ENCODE peak calls at places on chromosomes 16 and 17, in ten cellular contexts. One of them, this sample, is unnamed.

GRCh38 chr17:83061586-83061985 is 17.8 kb upstream of the METRNL start:
- DNase-seq in effector memory CD4-positive, alpha-beta T cell: no peak
- DNase-seq in NCI-H1092: no peak
- DNase-seq in GM23248: no peak
- DNase-seq in ELR: no peak
- DNase-seq in astrocyte: no peak
- DNase-seq in MCF 10A: no peak
- DNase-seq in T follicular helper cell: no peak
- DNase-seq in ACHN: no peak
- DNase-seq in HepG2: no peak
- DNase-seq in this sample: no peak

GRCh38 chr16:31072540-31073072 is 1.4 kb downstream of the ZNF668 start:
- DNase-seq in effector memory CD4-positive, alpha-beta T cell: no peak
- DNase-seq in NCI-H1092: no peak
- DNase-seq in ACHN: peak; percentile 35
- DNase-seq in ELR: peak; percentile 65
- DNase-seq in T follicular helper cell: no peak
- DNase-seq in MCF 10A: peak; percentile 17
- DNase-seq in astrocyte: peak; percentile 42
- DNase-seq in GM23248: peak; percentile 72
- DNase-seq in HepG2: peak; percentile 27
- DNase-seq in this sample: no peak

GRCh38 chr17:50034504-50035364 is 21.2 kb upstream of the ITGA3 start:
- DNase-seq in MCF 10A: no peak
- DNase-seq in ELR: no peak
- DNase-seq in effector memory CD4-positive, alpha-beta T cell: no peak
- DNase-seq in GM23248: no peak
- DNase-seq in T follicular helper cell: no peak
- DNase-seq in NCI-H1092: no peak
- DNase-seq in astrocyte: no peak
- DNase-seq in ACHN: no peak
- DNase-seq in HepG2: no peak
- DNase-seq in this sample: no peak

GRCh38 chr16:1395444-1396074 is 18.9 kb downstream of the UNKL start:
- DNase-seq in NCI-H1092: no peak
- DNase-seq in MCF 10A: no peak
- DNase-seq in astrocyte: no peak
- DNase-seq in HepG2: no peak
- DNase-seq in ELR: no peak
- DNase-seq in ACHN: no peak
- DNase-seq in GM23248: no peak
- DNase-seq in effector memory CD4-positive, alpha-beta T cell: no peak
- DNase-seq in T follicular helper cell: no peak
- DNase-seq in this sample: no peak

GRCh38 chr16:81366316-81366932 is 51.7 kb downstream of the GAN start:
- DNase-seq in effector memory CD4-positive, alpha-beta T cell: no peak
- DNase-seq in MCF 10A: peak; percentile 60
- DNase-seq in NCI-H1092: no peak
- DNase-seq in GM23248: peak; percentile 70
- DNase-seq in ELR: peak; percentile 75
- DNase-seq in ACHN: peak; percentile 60
- DNase-seq in astrocyte: peak; percentile 12
- DNase-seq in T follicular helper cell: no peak
- DNase-seq in HepG2: peak; percentile 38
- DNase-seq in this sample: peak; percentile 43

GRCh38 chr16:52603015-52603414 is 56.1 kb upstream of the TOX3 start:
- DNase-seq in MCF 10A: no peak
- DNase-seq in NCI-H1092: no peak
- DNase-seq in T follicular helper cell: no peak
- DNase-seq in effector memory CD4-positive, alpha-beta T cell: no peak
- DNase-seq in ELR: no peak
- DNase-seq in ACHN: no peak
- DNase-seq in astrocyte: no peak
- DNase-seq in GM23248: no peak
- DNase-seq in HepG2: no peak
- DNase-seq in this sample: no peak

GRCh38 chr17:14268264-14268663 is 31.6 kb upstream of the CDRT15 start:
- DNase-seq in MCF 10A: peak; percentile 4
- DNase-seq in HepG2: peak; percentile 50
- DNase-seq in NCI-H1092: no peak
- DNase-seq in ACHN: peak; percentile 22
- DNase-seq in GM23248: no peak
- DNase-seq in ELR: no peak
- DNase-seq in effector memory CD4-positive, alpha-beta T cell: no peak
- DNase-seq in T follicular helper cell: no peak
- DNase-seq in astrocyte: no peak
- DNase-seq in this sample: no peak

GRCh38 chr16:12458591-12459400 is 344.9 kb downstream of the CPPED1 start:
- DNase-seq in MCF 10A: no peak
- DNase-seq in GM23248: no peak
- DNase-seq in T follicular helper cell: no peak
- DNase-seq in ELR: no peak
- DNase-seq in ACHN: no peak
- DNase-seq in astrocyte: no peak
- DNase-seq in effector memory CD4-positive, alpha-beta T cell: no peak
- DNase-seq in NCI-H1092: no peak
- DNase-seq in HepG2: no peak
- DNase-seq in this sample: no peak

GRCh38 chr17:57785032-57785431 is 39.9 kb upstream of the CCDC182 start:
- DNase-seq in ACHN: no peak
- DNase-seq in GM23248: no peak
- DNase-seq in NCI-H1092: no peak
- DNase-seq in T follicular helper cell: no peak
- DNase-seq in HepG2: no peak
- DNase-seq in MCF 10A: no peak
- DNase-seq in effector memory CD4-positive, alpha-beta T cell: no peak
- DNase-seq in astrocyte: no peak
- DNase-seq in ELR: no peak
- DNase-seq in this sample: no peak

GRCh38 chr17:70855401-70856054 is 686.2 kb downstream of the KCNJ2 start:
- DNase-seq in MCF 10A: peak; percentile 12
- DNase-seq in HepG2: no peak
- DNase-seq in GM23248: peak; percentile 1
- DNase-seq in NCI-H1092: peak; percentile 71
- DNase-seq in T follicular helper cell: no peak
- DNase-seq in ELR: peak; percentile 50
- DNase-seq in astrocyte: peak; percentile 68
- DNase-seq in effector memory CD4-positive, alpha-beta T cell: no peak
- DNase-seq in ACHN: no peak
- DNase-seq in this sample: peak; percentile 67

GRCh38 chr17:57940653-57941329 is 14.4 kb downstream of the CUEDC1 start:
- DNase-seq in ACHN: peak; percentile 55
- DNase-seq in T follicular helper cell: no peak
- DNase-seq in NCI-H1092: no peak
- DNase-seq in astrocyte: no peak
- DNase-seq in effector memory CD4-positive, alpha-beta T cell: no peak
- DNase-seq in MCF 10A: peak; percentile 42
- DNase-seq in ELR: no peak
- DNase-seq in HepG2: no peak
- DNase-seq in GM23248: no peak
- DNase-seq in this sample: no peak

GRCh38 chr17:78355701-78356100 is 4.2 kb downstream of the SOCS3 start:
- DNase-seq in NCI-H1092: no peak
- DNase-seq in MCF 10A: no peak
- DNase-seq in HepG2: no peak
- DNase-seq in effector memory CD4-positive, alpha-beta T cell: no peak
- DNase-seq in ACHN: no peak
- DNase-seq in ELR: no peak
- DNase-seq in T follicular helper cell: no peak
- DNase-seq in astrocyte: no peak
- DNase-seq in GM23248: no peak
- DNase-seq in this sample: no peak

GRCh38 chr16:25966172-25967097 is 274.7 kb downstream of the HS3ST4 start:
- DNase-seq in ACHN: no peak
- DNase-seq in HepG2: no peak
- DNase-seq in NCI-H1092: no peak
- DNase-seq in T follicular helper cell: no peak
- DNase-seq in MCF 10A: no peak
- DNase-seq in effector memory CD4-positive, alpha-beta T cell: no peak
- DNase-seq in GM23248: no peak
- DNase-seq in ELR: no peak
- DNase-seq in astrocyte: no peak
- DNase-seq in this sample: no peak

GRCh38 chr17:5699789-5700188 is 115.5 kb upstream of the NLRP1 start:
- DNase-seq in ELR: no peak
- DNase-seq in MCF 10A: no peak
- DNase-seq in NCI-H1092: no peak
- DNase-seq in astrocyte: no peak
- DNase-seq in effector memory CD4-positive, alpha-beta T cell: no peak
- DNase-seq in HepG2: no peak
- DNase-seq in T follicular helper cell: no peak
- DNase-seq in ACHN: no peak
- DNase-seq in GM23248: no peak
- DNase-seq in this sample: no peak

GRCh38 chr16:85027968-85028637 is 508 bp downstream of the KIAA0513 start:
- DNase-seq in MCF 10A: no peak
- DNase-seq in HepG2: no peak
- DNase-seq in ACHN: no peak
- DNase-seq in NCI-H1092: no peak
- DNase-seq in GM23248: peak; percentile 39
- DNase-seq in T follicular helper cell: peak; percentile 16
- DNase-seq in astrocyte: no peak
- DNase-seq in effector memory CD4-positive, alpha-beta T cell: peak; percentile 2
- DNase-seq in ELR: peak; percentile 30
- DNase-seq in this sample: no peak

GRCh38 chr16:66226762-66227161 is 139.7 kb upstream of the CDH5 start:
- DNase-seq in astrocyte: no peak
- DNase-seq in MCF 10A: no peak
- DNase-seq in ACHN: no peak
- DNase-seq in ELR: no peak
- DNase-seq in effector memory CD4-positive, alpha-beta T cell: no peak
- DNase-seq in NCI-H1092: no peak
- DNase-seq in T follicular helper cell: no peak
- DNase-seq in HepG2: no peak
- DNase-seq in GM23248: no peak
- DNase-seq in this sample: no peak

GRCh38 chr16:85571813-85572619 is 41.1 kb upstream of the GSE1 start:
- DNase-seq in GM23248: no peak
- DNase-seq in NCI-H1092: no peak
- DNase-seq in ELR: no peak
- DNase-seq in ACHN: no peak
- DNase-seq in astrocyte: no peak
- DNase-seq in MCF 10A: no peak
- DNase-seq in HepG2: no peak
- DNase-seq in T follicular helper cell: no peak
- DNase-seq in effector memory CD4-positive, alpha-beta T cell: no peak
- DNase-seq in this sample: no peak

GRCh38 chr17:7782237-7782636 is 51.8 kb upstream of the KDM6B start:
- DNase-seq in T follicular helper cell: no peak
- DNase-seq in astrocyte: peak; percentile 40
- DNase-seq in HepG2: no peak
- DNase-seq in effector memory CD4-positive, alpha-beta T cell: no peak
- DNase-seq in NCI-H1092: no peak
- DNase-seq in GM23248: peak; percentile 67
- DNase-seq in MCF 10A: peak; percentile 32
- DNase-seq in ELR: peak; percentile 66
- DNase-seq in ACHN: peak; percentile 42
- DNase-seq in this sample: no peak